ENCODE peak calls at places on chromosomes 16 and 17, in eight cellular contexts. One of them, this sample, is unnamed.

GRCh38 chr17:48045270-48046001 is 2.7 kb upstream of the NFE2L1 start:
- DNase-seq in astrocyte of the spinal cord: no peak
- DNase-seq in psoas muscle: no peak
- DNase-seq in left ventricle myocardium inferior: no peak
- DNase-seq in dorsolateral prefrontal cortex: no peak
- DNase-seq in heart right ventricle: no peak
- DNase-seq in sigmoid colon: no peak
- DNase-seq in brain microvascular endothelial cell: no peak
- DNase-seq in this sample: no peak

GRCh38 chr17:38449364-38449763 is 21.1 kb downstream of the ARHGAP23 start:
- DNase-seq in astrocyte of the spinal cord: no peak
- DNase-seq in brain microvascular endothelial cell: no peak
- DNase-seq in heart right ventricle: no peak
- DNase-seq in sigmoid colon: no peak
- DNase-seq in left ventricle myocardium inferior: no peak
- DNase-seq in dorsolateral prefrontal cortex: no peak
- DNase-seq in psoas muscle: no peak
- DNase-seq in this sample: no peak

GRCh38 chr17:41404024-41404651 is 6.7 kb upstream of the KRT31 start:
- DNase-seq in brain microvascular endothelial cell: peak; percentile 91
- DNase-seq in heart right ventricle: peak; percentile 13
- DNase-seq in sigmoid colon: no peak
- DNase-seq in dorsolateral prefrontal cortex: no peak
- DNase-seq in astrocyte of the spinal cord: peak; percentile 97
- DNase-seq in left ventricle myocardium inferior: no peak
- DNase-seq in psoas muscle: no peak
- DNase-seq in this sample: peak; percentile 89

GRCh38 chr17:54172654-54173316 is 350.1 kb downstream of the KIF2B start:
- DNase-seq in left ventricle myocardium inferior: no peak
- DNase-seq in psoas muscle: no peak
- DNase-seq in dorsolateral prefrontal cortex: peak; percentile 29
- DNase-seq in brain microvascular endothelial cell: peak; percentile 3
- DNase-seq in astrocyte of the spinal cord: peak; percentile 3
- DNase-seq in sigmoid colon: no peak
- DNase-seq in heart right ventricle: no peak
- DNase-seq in this sample: peak; percentile 15

GRCh38 chr16:53515811-53516210 is 12.8 kb upstream of the AKTIP start:
- DNase-seq in dorsolateral prefrontal cortex: no peak
- DNase-seq in sigmoid colon: peak; percentile 14
- DNase-seq in brain microvascular endothelial cell: no peak
- DNase-seq in psoas muscle: no peak
- DNase-seq in left ventricle myocardium inferior: no peak
- DNase-seq in astrocyte of the spinal cord: no peak
- DNase-seq in heart right ventricle: no peak
- DNase-seq in this sample: no peak

GRCh38 chr17:49125449-49125848 is 7.1 kb upstream of the B4GALNT2 start:
- DNase-seq in psoas muscle: no peak
- DNase-seq in left ventricle myocardium inferior: no peak
- DNase-seq in astrocyte of the spinal cord: no peak
- DNase-seq in brain microvascular endothelial cell: no peak
- DNase-seq in dorsolateral prefrontal cortex: no peak
- DNase-seq in sigmoid colon: no peak
- DNase-seq in heart right ventricle: no peak
- DNase-seq in this sample: no peak

GRCh38 chr16:53773150-53773846 is 69.3 kb downstream of the FTO start:
- DNase-seq in psoas muscle: no peak
- DNase-seq in dorsolateral prefrontal cortex: peak; percentile 18
- DNase-seq in astrocyte of the spinal cord: peak; percentile 84
- DNase-seq in brain microvascular endothelial cell: peak; percentile 73
- DNase-seq in heart right ventricle: peak; percentile 50
- DNase-seq in left ventricle myocardium inferior: no peak
- DNase-seq in sigmoid colon: no peak
- DNase-seq in this sample: peak; percentile 93

GRCh38 chr17:78751447-78752067 is 30.5 kb downstream of the CYTH1 start:
- DNase-seq in sigmoid colon: no peak
- DNase-seq in left ventricle myocardium inferior: no peak
- DNase-seq in psoas muscle: no peak
- DNase-seq in heart right ventricle: no peak
- DNase-seq in astrocyte of the spinal cord: no peak
- DNase-seq in dorsolateral prefrontal cortex: no peak
- DNase-seq in brain microvascular endothelial cell: no peak
- DNase-seq in this sample: no peak

DNA sequence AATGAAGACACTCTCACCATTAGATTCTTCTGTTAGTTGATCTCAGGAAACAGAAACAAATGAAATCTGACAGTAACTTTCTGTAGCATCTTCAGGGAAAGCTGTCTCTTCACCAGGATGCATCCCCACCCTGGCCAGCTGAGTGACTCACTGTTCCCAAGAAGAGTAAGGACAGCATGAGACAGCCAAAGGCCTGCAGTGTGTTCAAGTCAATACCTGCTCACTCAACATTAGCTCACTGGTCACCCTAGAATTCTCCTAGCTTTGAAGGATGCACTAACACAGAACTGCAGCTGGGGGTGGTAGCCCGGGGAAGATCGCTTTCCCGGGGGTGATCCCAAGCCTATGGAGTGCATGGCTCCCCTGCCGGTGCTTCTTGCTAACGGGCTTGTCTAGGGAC is 28.2 kb upstream of the CLEC18B start:
- DNase-seq in heart right ventricle: peak; percentile 20
- DNase-seq in brain microvascular endothelial cell: peak; percentile 57
- DNase-seq in astrocyte of the spinal cord: no peak
- DNase-seq in left ventricle myocardium inferior: no peak
- DNase-seq in psoas muscle: peak; percentile 48
- DNase-seq in sigmoid colon: peak; percentile 78
- DNase-seq in dorsolateral prefrontal cortex: no peak
- DNase-seq in this sample: peak; percentile 42
- TF ChIP-seq CTCF in heart right ventricle: no peak
- TF ChIP-seq CTCF in brain microvascular endothelial cell: peak; percentile 59
- TF ChIP-seq CTCF in astrocyte of the spinal cord: no peak
- TF ChIP-seq CTCF in left ventricle myocardium inferior: no peak
- TF ChIP-seq CTCF in psoas muscle: no peak
- TF ChIP-seq CTCF in sigmoid colon: no peak
- TF ChIP-seq CTCF in dorsolateral prefrontal cortex: no peak
- TF ChIP-seq CTCF in this sample: peak; percentile 40

GRCh38 chr16:77807-78443 is at the start of gene MPG:
- DNase-seq in heart right ventricle: peak; percentile 89
- DNase-seq in sigmoid colon: peak; percentile 95
- DNase-seq in astrocyte of the spinal cord: peak; percentile 79
- DNase-seq in brain microvascular endothelial cell: no peak
- DNase-seq in psoas muscle: peak; percentile 91
- DNase-seq in left ventricle myocardium inferior: peak; percentile 91
- DNase-seq in dorsolateral prefrontal cortex: peak; percentile 88
- DNase-seq in this sample: peak; percentile 84

GRCh38 chr16:76535-77272 is 1.3 kb upstream of the MPG start:
- DNase-seq in left ventricle myocardium inferior: peak; percentile 88
- DNase-seq in sigmoid colon: peak; percentile 93
- DNase-seq in dorsolateral prefrontal cortex: no peak
- DNase-seq in heart right ventricle: peak; percentile 78
- DNase-seq in psoas muscle: peak; percentile 86
- DNase-seq in brain microvascular endothelial cell: peak; percentile 83
- DNase-seq in astrocyte of the spinal cord: peak; percentile 69
- DNase-seq in this sample: peak; percentile 68

GRCh38 chr16:78444-79145 is 570 bp downstream of the MPG start:
- DNase-seq in astrocyte of the spinal cord: peak; percentile 46
- DNase-seq in heart right ventricle: no peak
- DNase-seq in brain microvascular endothelial cell: no peak
- DNase-seq in left ventricle myocardium inferior: peak; percentile 43
- DNase-seq in psoas muscle: peak; percentile 51
- DNase-seq in sigmoid colon: peak; percentile 77
- DNase-seq in dorsolateral prefrontal cortex: no peak
- DNase-seq in this sample: peak; percentile 71

GRCh38 chr16:77273-77806 is 685 bp upstream of the MPG start:
- DNase-seq in astrocyte of the spinal cord: peak; percentile 54
- DNase-seq in brain microvascular endothelial cell: peak; percentile 68
- DNase-seq in heart right ventricle: peak; percentile 62
- DNase-seq in left ventricle myocardium inferior: peak; percentile 67
- DNase-seq in sigmoid colon: peak; percentile 84
- DNase-seq in dorsolateral prefrontal cortex: no peak
- DNase-seq in psoas muscle: peak; percentile 67
- DNase-seq in this sample: peak; percentile 77

DNA sequence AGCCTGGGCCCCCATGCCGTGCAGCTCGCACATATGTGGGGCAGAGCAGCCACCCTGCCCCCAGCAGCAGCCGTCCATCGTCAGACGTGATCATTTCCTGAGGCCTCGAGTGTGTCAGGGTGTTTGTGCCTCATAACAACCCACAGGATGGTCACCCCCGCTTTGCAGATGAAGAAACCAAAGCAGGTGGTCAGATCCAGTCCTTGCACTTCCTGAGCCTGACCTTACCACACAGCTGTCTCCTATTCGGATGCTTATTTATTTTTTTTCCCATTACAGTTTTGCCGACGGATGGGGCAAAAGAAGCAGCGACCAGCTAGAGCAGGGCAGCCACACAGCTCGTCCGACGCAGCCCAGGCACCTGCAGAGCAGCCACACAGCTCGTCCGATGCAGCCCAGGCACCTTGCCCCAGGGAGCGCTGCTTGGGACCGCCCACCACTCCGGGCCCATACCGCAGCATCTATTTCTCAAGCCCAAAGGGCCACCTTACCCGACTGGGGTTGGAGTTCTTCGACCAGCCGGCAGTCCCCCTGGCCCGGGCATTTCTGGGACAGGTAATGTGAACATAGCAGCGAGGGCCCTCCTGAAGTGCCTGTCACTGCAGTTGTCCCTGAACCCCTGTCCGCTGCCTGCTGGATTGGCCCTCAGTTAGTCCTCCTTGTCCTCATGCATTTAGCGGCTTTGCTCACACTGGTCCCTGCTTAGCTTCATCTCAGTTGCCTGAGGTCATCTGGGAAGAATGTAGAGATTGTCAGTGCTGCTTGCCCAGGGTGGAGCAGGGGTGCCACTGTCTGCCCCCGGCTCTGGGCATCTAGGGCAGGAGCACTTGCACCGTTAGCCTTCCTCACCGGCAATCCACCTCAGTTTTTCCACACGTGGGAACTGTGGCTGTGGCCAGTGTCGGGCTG is 1.4 kb downstream of the MPG start:
- DNase-seq in sigmoid colon: no peak
- DNase-seq in brain microvascular endothelial cell: no peak
- DNase-seq in psoas muscle: no peak
- DNase-seq in dorsolateral prefrontal cortex: no peak
- DNase-seq in left ventricle myocardium inferior: no peak
- DNase-seq in heart right ventricle: no peak
- DNase-seq in astrocyte of the spinal cord: no peak
- DNase-seq in this sample: peak; percentile 40
- H3K4me3 ChIP-seq in sigmoid colon: peak overlapping the region; percentile 92
- H3K4me3 ChIP-seq in brain microvascular endothelial cell: peak overlapping the region; percentile 53
- H3K4me3 ChIP-seq in psoas muscle: peak overlapping the region; percentile 91
- H3K4me3 ChIP-seq in dorsolateral prefrontal cortex: peak overlapping the region; percentile 82
- H3K4me3 ChIP-seq in left ventricle myocardium inferior: peak overlapping the region; percentile 88
- H3K4me3 ChIP-seq in heart right ventricle: peak overlapping the region; percentile 78
- H3K4me3 ChIP-seq in astrocyte of the spinal cord: peak overlapping the region; percentile 65
- H3K4me3 ChIP-seq in this sample: peak overlapping the region; percentile 78

GRCh38 chr16:72198021-72198420 is 26.1 kb upstream of the PMFBP1 start:
- DNase-seq in dorsolateral prefrontal cortex: peak; percentile 38
- DNase-seq in sigmoid colon: peak; percentile 84
- DNase-seq in brain microvascular endothelial cell: peak; percentile 96
- DNase-seq in psoas muscle: no peak
- DNase-seq in heart right ventricle: peak; percentile 38
- DNase-seq in astrocyte of the spinal cord: peak; percentile 87
- DNase-seq in left ventricle myocardium inferior: no peak
- DNase-seq in this sample: peak; percentile 98

GRCh38 chr16:72197556-72197955 is 25.6 kb upstream of the PMFBP1 start:
- DNase-seq in sigmoid colon: no peak
- DNase-seq in left ventricle myocardium inferior: no peak
- DNase-seq in brain microvascular endothelial cell: no peak
- DNase-seq in psoas muscle: no peak
- DNase-seq in dorsolateral prefrontal cortex: no peak
- DNase-seq in heart right ventricle: no peak
- DNase-seq in astrocyte of the spinal cord: no peak
- DNase-seq in this sample: peak; percentile 7

GRCh38 chr16:72198641-72199250 is 26.8 kb upstream of the PMFBP1 start:
- DNase-seq in dorsolateral prefrontal cortex: no peak
- DNase-seq in psoas muscle: no peak
- DNase-seq in sigmoid colon: no peak
- DNase-seq in brain microvascular endothelial cell: no peak
- DNase-seq in heart right ventricle: no peak
- DNase-seq in astrocyte of the spinal cord: no peak
- DNase-seq in left ventricle myocardium inferior: no peak
- DNase-seq in this sample: no peak

GRCh38 chr16:72191551-72191950 is 19.6 kb upstream of the PMFBP1 start:
- DNase-seq in dorsolateral prefrontal cortex: no peak
- DNase-seq in psoas muscle: no peak
- DNase-seq in brain microvascular endothelial cell: peak; percentile 15
- DNase-seq in heart right ventricle: no peak
- DNase-seq in left ventricle myocardium inferior: no peak
- DNase-seq in astrocyte of the spinal cord: no peak
- DNase-seq in sigmoid colon: no peak
- DNase-seq in this sample: peak; percentile 67

DNA sequence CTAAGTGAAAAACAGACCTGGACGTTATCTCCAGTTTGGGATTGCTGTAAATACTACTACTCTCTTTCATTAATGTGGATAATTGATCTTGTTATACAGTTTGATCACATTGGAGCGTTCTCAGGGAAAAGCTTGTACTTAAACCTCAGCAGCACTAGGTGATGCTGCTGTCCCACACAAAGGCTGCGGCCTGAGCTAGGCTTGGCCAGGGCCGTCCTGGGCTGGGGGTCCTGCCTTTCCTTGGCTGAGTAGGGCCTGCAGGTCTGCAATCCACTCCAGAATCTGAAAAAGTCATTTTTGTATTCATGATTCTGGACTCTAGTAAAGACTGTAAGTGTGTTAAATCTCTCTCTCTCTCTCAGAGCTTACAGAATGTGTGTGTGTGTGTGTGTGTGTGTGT is 23.7 kb upstream of the PMFBP1 start:
- DNase-seq in dorsolateral prefrontal cortex: no peak
- DNase-seq in astrocyte of the spinal cord: no peak
- DNase-seq in brain microvascular endothelial cell: no peak
- DNase-seq in heart right ventricle: no peak
- DNase-seq in psoas muscle: no peak
- DNase-seq in left ventricle myocardium inferior: no peak
- DNase-seq in sigmoid colon: no peak
- DNase-seq in this sample: peak; percentile 13
- TF ChIP-seq CTCF in dorsolateral prefrontal cortex: no peak
- TF ChIP-seq CTCF in astrocyte of the spinal cord: no peak
- TF ChIP-seq CTCF in brain microvascular endothelial cell: peak; percentile 44
- TF ChIP-seq CTCF in heart right ventricle: no peak
- TF ChIP-seq CTCF in psoas muscle: no peak
- TF ChIP-seq CTCF in left ventricle myocardium inferior: no peak
- TF ChIP-seq CTCF in sigmoid colon: no peak
- TF ChIP-seq CTCF in this sample: peak; percentile 39

GRCh38 chr17:50516980-50517379 is 8.7 kb downstream of the MYCBPAP start:
- DNase-seq in astrocyte of the spinal cord: no peak
- DNase-seq in left ventricle myocardium inferior: no peak
- DNase-seq in psoas muscle: no peak
- DNase-seq in dorsolateral prefrontal cortex: no peak
- DNase-seq in sigmoid colon: no peak
- DNase-seq in brain microvascular endothelial cell: no peak
- DNase-seq in heart right ventricle: no peak
- DNase-seq in this sample: no peak

GRCh38 chr17:50511058-50511457 is 2.8 kb downstream of the MYCBPAP start:
- DNase-seq in astrocyte of the spinal cord: no peak
- DNase-seq in sigmoid colon: no peak
- DNase-seq in heart right ventricle: no peak
- DNase-seq in psoas muscle: no peak
- DNase-seq in left ventricle myocardium inferior: no peak
- DNase-seq in dorsolateral prefrontal cortex: no peak
- DNase-seq in brain microvascular endothelial cell: no peak
- DNase-seq in this sample: peak; percentile 63

GRCh38 chr17:50514936-50515702 is 6.9 kb downstream of the MYCBPAP start:
- DNase-seq in left ventricle myocardium inferior: peak; percentile 42
- DNase-seq in sigmoid colon: peak; percentile 82
- DNase-seq in psoas muscle: no peak
- DNase-seq in dorsolateral prefrontal cortex: no peak
- DNase-seq in heart right ventricle: no peak
- DNase-seq in brain microvascular endothelial cell: no peak
- DNase-seq in astrocyte of the spinal cord: peak; percentile 29
- DNase-seq in this sample: peak; percentile 41

GRCh38 chr17:50514388-50514787 is 6.1 kb downstream of the MYCBPAP start:
- DNase-seq in heart right ventricle: no peak
- DNase-seq in left ventricle myocardium inferior: no peak
- DNase-seq in astrocyte of the spinal cord: no peak
- DNase-seq in dorsolateral prefrontal cortex: no peak
- DNase-seq in brain microvascular endothelial cell: no peak
- DNase-seq in psoas muscle: no peak
- DNase-seq in sigmoid colon: no peak
- DNase-seq in this sample: no peak

DNA sequence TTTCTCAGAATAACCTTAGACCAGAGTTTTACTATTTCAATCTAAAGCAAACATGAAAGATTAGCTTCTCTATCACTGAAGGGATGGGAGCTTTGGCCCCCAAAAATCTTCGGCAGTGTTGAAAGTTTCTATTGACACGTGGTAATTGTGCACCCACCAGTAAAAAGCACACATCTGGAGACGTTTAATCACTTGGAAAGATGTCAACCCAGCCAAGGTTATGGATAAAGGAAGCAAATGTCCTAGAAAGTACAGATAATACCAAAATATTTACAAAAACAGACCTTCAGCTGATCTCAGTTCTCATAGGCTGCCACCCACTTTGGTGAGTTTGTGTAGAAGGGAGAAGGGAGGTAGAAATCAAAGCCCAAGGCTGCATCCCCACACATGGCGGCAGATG is 5.3 kb downstream of the MYCBPAP start:
- DNase-seq in left ventricle myocardium inferior: no peak
- DNase-seq in heart right ventricle: no peak
- DNase-seq in psoas muscle: no peak
- DNase-seq in dorsolateral prefrontal cortex: no peak
- DNase-seq in sigmoid colon: no peak
- DNase-seq in brain microvascular endothelial cell: no peak
- DNase-seq in astrocyte of the spinal cord: no peak
- DNase-seq in this sample: no peak
- H3K4me3 ChIP-seq in left ventricle myocardium inferior: no peak overlapping the region
- H3K4me3 ChIP-seq in heart right ventricle: no peak overlapping the region
- H3K4me3 ChIP-seq in psoas muscle: no peak overlapping the region
- H3K4me3 ChIP-seq in dorsolateral prefrontal cortex: no peak overlapping the region
- H3K4me3 ChIP-seq in sigmoid colon: no peak overlapping the region
- H3K4me3 ChIP-seq in brain microvascular endothelial cell: no peak overlapping the region
- H3K4me3 ChIP-seq in astrocyte of the spinal cord: no peak overlapping the region
- H3K4me3 ChIP-seq in this sample: no peak overlapping the region

This sample was measured in choroid plexus epithelial cell.